ENCODE peak calls at places on chromosomes 4 and X, in six cellular contexts. One of them, this sample, is unnamed.

GRCh38 chr4:76199664-76200211 is 13.9 kb downstream of the SCARB2 start:
- DNase-seq in pancreas: peak; percentile 58
- DNase-seq in endothelial cell of umbilical vein: peak; percentile 59
- DNase-seq in A673: no peak
- DNase-seq in AG10803: no peak
- DNase-seq in GM12878: peak; percentile 81
- DNase-seq in this sample: no peak

GRCh38 chrX:106718709-106719108 is 7.8 kb upstream of the RNF128 start:
- DNase-seq in endothelial cell of umbilical vein: no peak
- DNase-seq in pancreas: peak; percentile 27
- DNase-seq in GM12878: no peak
- DNase-seq in A673: no peak
- DNase-seq in AG10803: no peak
- DNase-seq in this sample: no peak

GRCh38 chr4:112966701-112967100 is 82.8 kb upstream of the ANK2 start:
- DNase-seq in pancreas: no peak
- DNase-seq in GM12878: no peak
- DNase-seq in A673: no peak
- DNase-seq in endothelial cell of umbilical vein: no peak
- DNase-seq in AG10803: no peak
- DNase-seq in this sample: no peak

GRCh38 chr4:54495091-54495490 is 162.7 kb upstream of the KIT start:
- DNase-seq in AG10803: peak; percentile 55
- DNase-seq in pancreas: no peak
- DNase-seq in GM12878: no peak
- DNase-seq in A673: no peak
- DNase-seq in endothelial cell of umbilical vein: no peak
- DNase-seq in this sample: no peak

GRCh38 chrX:117743469-117744251 is 372.9 kb downstream of the KLHL13 start:
- DNase-seq in pancreas: peak; percentile 2
- DNase-seq in endothelial cell of umbilical vein: no peak
- DNase-seq in A673: peak; percentile 58
- DNase-seq in GM12878: no peak
- DNase-seq in AG10803: no peak
- DNase-seq in this sample: peak; percentile 27

GRCh38 chr4:87973283-87974169 is 2.0 kb upstream of the SPP1 start:
- DNase-seq in endothelial cell of umbilical vein: peak; percentile 78
- DNase-seq in AG10803: peak; percentile 93
- DNase-seq in GM12878: no peak
- DNase-seq in A673: peak; percentile 63
- DNase-seq in pancreas: peak; percentile 33
- DNase-seq in this sample: peak; percentile 73

GRCh38 chrX:119067023-119067739 is 5.6 kb upstream of the CT47C1 start:
- DNase-seq in pancreas: peak; percentile 21
- DNase-seq in A673: peak; percentile 63
- DNase-seq in GM12878: no peak
- DNase-seq in endothelial cell of umbilical vein: peak; percentile 64
- DNase-seq in AG10803: peak; percentile 53
- DNase-seq in this sample: peak; percentile 69

GRCh38 chr4:142265536-142265935 is 580.6 kb downstream of the INPP4B start:
- DNase-seq in AG10803: peak; percentile 33
- DNase-seq in GM12878: no peak
- DNase-seq in A673: no peak
- DNase-seq in pancreas: peak; percentile 46
- DNase-seq in endothelial cell of umbilical vein: peak; percentile 70
- DNase-seq in this sample: no peak

GRCh38 chrX:118392726-118393125 is 46.8 kb downstream of the WDR44 start:
- DNase-seq in AG10803: peak; percentile 49
- DNase-seq in A673: no peak
- DNase-seq in pancreas: no peak
- DNase-seq in endothelial cell of umbilical vein: no peak
- DNase-seq in GM12878: no peak
- DNase-seq in this sample: no peak

GRCh38 chr4:75630932-75631320 is 598 bp upstream of the CDKL2 start:
- DNase-seq in GM12878: no peak
- DNase-seq in AG10803: no peak
- DNase-seq in pancreas: no peak
- DNase-seq in A673: no peak
- DNase-seq in endothelial cell of umbilical vein: no peak
- DNase-seq in this sample: no peak

GRCh38 chrX:132741706-132742105 is 216.7 kb downstream of the HS6ST2 start:
- DNase-seq in endothelial cell of umbilical vein: no peak
- DNase-seq in GM12878: no peak
- DNase-seq in AG10803: no peak
- DNase-seq in pancreas: no peak
- DNase-seq in A673: peak; percentile 7
- DNase-seq in this sample: no peak

GRCh38 chrX:13398073-13398823 is 78.4 kb upstream of the ATXN3L start:
- DNase-seq in AG10803: peak; percentile 99
- DNase-seq in A673: peak; percentile 14
- DNase-seq in pancreas: no peak
- DNase-seq in endothelial cell of umbilical vein: peak; percentile 95
- DNase-seq in GM12878: no peak
- DNase-seq in this sample: peak; percentile 90

GRCh38 chr4:108744307-108744706 is 18.5 kb downstream of the ETNPPL start:
- DNase-seq in GM12878: no peak
- DNase-seq in pancreas: no peak
- DNase-seq in AG10803: peak; percentile 10
- DNase-seq in A673: no peak
- DNase-seq in endothelial cell of umbilical vein: no peak
- DNase-seq in this sample: no peak

GRCh38 chr4:41957634-41958033 is 22.4 kb downstream of the TMEM33 start:
- DNase-seq in AG10803: no peak
- DNase-seq in endothelial cell of umbilical vein: peak; percentile 31
- DNase-seq in GM12878: peak; percentile 20
- DNase-seq in A673: peak; percentile 55
- DNase-seq in pancreas: no peak
- DNase-seq in this sample: peak; percentile 10

GRCh38 chr4:139629761-139630160 is 35.9 kb upstream of the MGST2 start:
- DNase-seq in A673: peak; percentile 73
- DNase-seq in pancreas: no peak
- DNase-seq in GM12878: no peak
- DNase-seq in endothelial cell of umbilical vein: no peak
- DNase-seq in AG10803: no peak
- DNase-seq in this sample: no peak

GRCh38 chrX:154444001-154444754 is at the start of gene FAM50A:
- DNase-seq in endothelial cell of umbilical vein: peak; percentile 40
- DNase-seq in AG10803: peak; percentile 55
- DNase-seq in A673: peak; percentile 75
- DNase-seq in GM12878: no peak
- DNase-seq in pancreas: peak; percentile 68
- DNase-seq in this sample: peak; percentile 89

GRCh38 chr4:183348136-183348535 is 25.9 kb upstream of the CLDN24 start:
- DNase-seq in endothelial cell of umbilical vein: no peak
- DNase-seq in pancreas: no peak
- DNase-seq in A673: no peak
- DNase-seq in GM12878: no peak
- DNase-seq in AG10803: no peak
- DNase-seq in this sample: no peak

GRCh38 chr4:102860928-102861327 is 7.9 kb upstream of the CISD2 start:
- DNase-seq in AG10803: no peak
- DNase-seq in A673: no peak
- DNase-seq in endothelial cell of umbilical vein: no peak
- DNase-seq in GM12878: no peak
- DNase-seq in pancreas: no peak
- DNase-seq in this sample: no peak

GRCh38 chr4:90028460-90028859 is 98.7 kb upstream of the CCSER1 start:
- DNase-seq in A673: no peak
- DNase-seq in GM12878: no peak
- DNase-seq in AG10803: no peak
- DNase-seq in pancreas: no peak
- DNase-seq in endothelial cell of umbilical vein: no peak
- DNase-seq in this sample: no peak

GRCh38 chr4:90024519-90024918 is 102.7 kb upstream of the CCSER1 start:
- DNase-seq in GM12878: no peak
- DNase-seq in endothelial cell of umbilical vein: no peak
- DNase-seq in A673: no peak
- DNase-seq in AG10803: no peak
- DNase-seq in pancreas: no peak
- DNase-seq in this sample: no peak

GRCh38 chr4:90025248-90025647 is 101.9 kb upstream of the CCSER1 start:
- DNase-seq in pancreas: no peak
- DNase-seq in GM12878: no peak
- DNase-seq in AG10803: no peak
- DNase-seq in A673: no peak
- DNase-seq in endothelial cell of umbilical vein: peak; percentile 44
- DNase-seq in this sample: peak; percentile 21

GRCh38 chr4:90030202-90030601 is 97.0 kb upstream of the CCSER1 start:
- DNase-seq in AG10803: no peak
- DNase-seq in GM12878: no peak
- DNase-seq in endothelial cell of umbilical vein: no peak
- DNase-seq in A673: no peak
- DNase-seq in pancreas: no peak
- DNase-seq in this sample: no peak

GRCh38 chr4:90027565-90027964 is 99.6 kb upstream of the CCSER1 start:
- DNase-seq in A673: no peak
- DNase-seq in pancreas: no peak
- DNase-seq in GM12878: no peak
- DNase-seq in endothelial cell of umbilical vein: no peak
- DNase-seq in AG10803: no peak
- DNase-seq in this sample: no peak
- H3K4me3 ChIP-seq in A673: no peak overlapping the region
- H3K4me3 ChIP-seq in pancreas: no peak overlapping the region
- H3K4me3 ChIP-seq in GM12878: no peak overlapping the region
- H3K4me3 ChIP-seq in endothelial cell of umbilical vein: no peak overlapping the region
- H3K4me3 ChIP-seq in AG10803: no peak overlapping the region
- H3K4me3 ChIP-seq in this sample: no peak overlapping the region

GRCh38 chrX:76420237-76420636 is 7.3 kb upstream of the MAGEE1 start:
- DNase-seq in pancreas: no peak
- DNase-seq in AG10803: no peak
- DNase-seq in GM12878: no peak
- DNase-seq in A673: no peak
- DNase-seq in endothelial cell of umbilical vein: no peak
- DNase-seq in this sample: no peak
- TF ChIP-seq CTCF in pancreas: no peak
- TF ChIP-seq CTCF in AG10803: peak; percentile 23
- TF ChIP-seq CTCF in GM12878: no peak
- TF ChIP-seq CTCF in A673: no peak
- TF ChIP-seq CTCF in endothelial cell of umbilical vein: no peak
- TF ChIP-seq CTCF in this sample: no peak

GRCh38 chr4:85778809-85779124 is 303.8 kb downstream of the ARHGAP24 start:
- DNase-seq in AG10803: peak; percentile 40
- DNase-seq in GM12878: no peak
- DNase-seq in endothelial cell of umbilical vein: peak; percentile 83
- DNase-seq in pancreas: no peak
- DNase-seq in A673: no peak
- DNase-seq in this sample: no peak
- H3K4me3 ChIP-seq in AG10803: peak overlapping the region; percentile 58
- H3K4me3 ChIP-seq in GM12878: peak overlapping the region; percentile 9
- H3K4me3 ChIP-seq in endothelial cell of umbilical vein: peak overlapping the region; percentile 98
- H3K4me3 ChIP-seq in pancreas: no peak overlapping the region
- H3K4me3 ChIP-seq in A673: no peak overlapping the region
- H3K4me3 ChIP-seq in this sample: peak overlapping the region; percentile 9

GRCh38 chrX:23908219-23909003 is 605 bp downstream of the CXorf58 start:
- DNase-seq in pancreas: no peak
- DNase-seq in endothelial cell of umbilical vein: no peak
- DNase-seq in A673: peak; percentile 19
- DNase-seq in AG10803: no peak
- DNase-seq in GM12878: no peak
- DNase-seq in this sample: peak; percentile 58
- TF ChIP-seq CTCF in pancreas: peak; percentile 14
- TF ChIP-seq CTCF in endothelial cell of umbilical vein: no peak
- TF ChIP-seq CTCF in A673: no peak
- TF ChIP-seq CTCF in AG10803: peak; percentile 31
- TF ChIP-seq CTCF in GM12878: no peak
- TF ChIP-seq CTCF in this sample: peak; percentile 55

GRCh38 chr4:138242830-138243149 is 641 bp upstream of the SLC7A11 start:
- DNase-seq in GM12878: no peak
- DNase-seq in AG10803: no peak
- DNase-seq in A673: no peak
- DNase-seq in endothelial cell of umbilical vein: no peak
- DNase-seq in pancreas: no peak
- DNase-seq in this sample: no peak
- H3K4me3 ChIP-seq in GM12878: peak overlapping the region; percentile 81
- H3K4me3 ChIP-seq in AG10803: peak overlapping the region; percentile 42
- H3K4me3 ChIP-seq in A673: peak overlapping the region; percentile 87
- H3K4me3 ChIP-seq in endothelial cell of umbilical vein: peak overlapping the region; percentile 99
- H3K4me3 ChIP-seq in pancreas: no peak overlapping the region
- H3K4me3 ChIP-seq in this sample: peak overlapping the region; percentile 14

DNA sequence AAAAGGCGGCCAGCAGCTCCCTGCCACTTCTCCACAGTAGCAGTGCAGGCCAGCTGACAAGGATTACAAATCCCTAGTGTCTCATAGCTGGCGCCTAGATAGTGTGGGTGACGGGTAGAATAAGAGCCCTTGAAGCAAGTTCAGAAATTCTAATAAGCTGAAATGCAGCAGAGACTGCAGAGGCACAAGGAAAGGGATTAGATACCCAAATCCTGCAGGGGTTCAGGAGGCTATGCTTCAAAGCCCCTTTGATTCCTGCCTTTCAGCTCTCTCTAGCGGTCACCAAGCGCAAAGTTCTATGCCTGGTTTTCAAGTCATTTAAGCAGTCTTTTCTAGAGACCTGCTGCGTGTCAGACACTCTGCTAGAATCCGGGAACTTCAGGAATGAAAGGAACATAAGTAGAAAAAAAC is 79.2 kb downstream of the RLIM start:
- DNase-seq in endothelial cell of umbilical vein: no peak
- DNase-seq in A673: peak; percentile 88
- DNase-seq in GM12878: no peak
- DNase-seq in AG10803: peak; percentile 70
- DNase-seq in pancreas: peak; percentile 5
- DNase-seq in this sample: peak; percentile 62
- TF ChIP-seq CTCF in endothelial cell of umbilical vein: peak; percentile 22
- TF ChIP-seq CTCF in A673: peak; percentile 61
- TF ChIP-seq CTCF in GM12878: peak; percentile 37
- TF ChIP-seq CTCF in AG10803: peak; percentile 59
- TF ChIP-seq CTCF in pancreas: peak; percentile 11
- TF ChIP-seq CTCF in this sample: peak; percentile 50

GRCh38 chrX:139890991-139891700 is 41.7 kb downstream of the ATP11C start:
- DNase-seq in A673: peak; percentile 53
- DNase-seq in pancreas: no peak
- DNase-seq in GM12878: no peak
- DNase-seq in AG10803: peak; percentile 42
- DNase-seq in endothelial cell of umbilical vein: peak; percentile 79
- DNase-seq in this sample: no peak
- H3K4me3 ChIP-seq in A673: no peak overlapping the region
- H3K4me3 ChIP-seq in pancreas: no peak overlapping the region
- H3K4me3 ChIP-seq in GM12878: no peak overlapping the region
- H3K4me3 ChIP-seq in AG10803: no peak overlapping the region
- H3K4me3 ChIP-seq in endothelial cell of umbilical vein: no peak overlapping the region
- H3K4me3 ChIP-seq in this sample: no peak overlapping the region

DNA sequence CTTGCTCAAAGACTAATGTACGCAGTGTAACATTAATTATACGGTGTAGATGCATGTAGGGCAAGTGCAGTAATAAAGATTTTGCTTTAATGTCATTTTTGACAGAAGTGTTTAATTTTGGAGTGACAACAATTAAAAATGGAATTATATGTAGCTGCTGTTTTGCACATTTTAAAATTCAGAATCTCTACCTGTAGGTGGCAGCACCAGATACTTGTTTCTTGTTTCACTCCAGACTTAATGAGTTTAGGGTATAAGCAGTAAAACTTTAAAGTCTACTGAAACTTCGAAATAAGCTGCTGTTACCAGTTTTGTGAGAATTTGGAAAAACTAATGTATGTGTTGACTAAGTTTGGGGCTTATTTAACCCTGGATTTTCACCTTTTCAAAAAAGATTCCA is 144.9 kb downstream of the POLA1 start:
- DNase-seq in GM12878: peak; percentile 1
- DNase-seq in pancreas: no peak
- DNase-seq in A673: peak; percentile 72
- DNase-seq in AG10803: peak; percentile 31
- DNase-seq in endothelial cell of umbilical vein: peak; percentile 42
- DNase-seq in this sample: peak; percentile 52
- TF ChIP-seq CTCF in GM12878: peak; percentile 28
- TF ChIP-seq CTCF in pancreas: peak; percentile 55
- TF ChIP-seq CTCF in A673: peak; percentile 72
- TF ChIP-seq CTCF in AG10803: peak; percentile 55
- TF ChIP-seq CTCF in endothelial cell of umbilical vein: no peak
- TF ChIP-seq CTCF in this sample: peak; percentile 89

This sample was measured in hepatocyte.